ENCODE peak calls at places on chromosomes 1 and 21, in nine cellular contexts. One of them, this sample, is unnamed.

GRCh38 chr1:174996474-174996873 is 3.3 kb upstream of the CACYBP start:
- DNase-seq in neural progenitor cell: no peak
- DNase-seq in MM.1S: no peak
- DNase-seq in mesenchymal stem cell: peak
- DNase-seq in H1: no peak
- DNase-seq in fibroblast of lung: peak
- DNase-seq in IMR-90: peak
- DNase-seq in mesendoderm: no peak
- DNase-seq in neuronal stem cell: no peak
- DNase-seq in this sample: no peak

GRCh38 chr1:228936881-228937280 is 201.6 kb downstream of the RHOU start:
- DNase-seq in neural progenitor cell: no peak
- DNase-seq in MM.1S: no peak
- DNase-seq in mesenchymal stem cell: no peak
- DNase-seq in H1: no peak
- DNase-seq in fibroblast of lung: no peak
- DNase-seq in IMR-90: no peak
- DNase-seq in mesendoderm: no peak
- DNase-seq in neuronal stem cell: no peak
- DNase-seq in this sample: no peak

GRCh38 chr1:220336391-220337065 is 64.3 kb upstream of the RAB3GAP2 start:
- DNase-seq in neural progenitor cell: no peak
- DNase-seq in MM.1S: no peak
- DNase-seq in mesenchymal stem cell: no peak
- DNase-seq in H1: no peak
- DNase-seq in fibroblast of lung: no peak
- DNase-seq in IMR-90: no peak
- DNase-seq in mesendoderm: peak
- DNase-seq in neuronal stem cell: no peak
- DNase-seq in this sample: no peak

GRCh38 chr1:11478571-11479374 is at the start of gene DISP3:
- DNase-seq in neural progenitor cell: peak
- DNase-seq in MM.1S: peak
- DNase-seq in mesenchymal stem cell: peak
- DNase-seq in H1: peak
- DNase-seq in fibroblast of lung: peak
- DNase-seq in IMR-90: peak
- DNase-seq in mesendoderm: peak
- DNase-seq in neuronal stem cell: peak
- DNase-seq in this sample: peak

GRCh38 chr1:35718492-35719336 is at the start of gene C1orf216:
- DNase-seq in neural progenitor cell: peak
- DNase-seq in MM.1S: peak
- DNase-seq in mesenchymal stem cell: peak
- DNase-seq in H1: peak
- DNase-seq in fibroblast of lung: peak
- DNase-seq in IMR-90: peak
- DNase-seq in mesendoderm: peak
- DNase-seq in neuronal stem cell: no peak
- DNase-seq in this sample: peak

GRCh38 chr1:204990059-204990664 is 52.9 kb upstream of the CNTN2 start:
- DNase-seq in neural progenitor cell: no peak
- DNase-seq in MM.1S: no peak
- DNase-seq in mesenchymal stem cell: no peak
- DNase-seq in H1: no peak
- DNase-seq in fibroblast of lung: no peak
- DNase-seq in IMR-90: no peak
- DNase-seq in mesendoderm: peak
- DNase-seq in neuronal stem cell: no peak
- DNase-seq in this sample: no peak

GRCh38 chr1:101588677-101589076 is 351.9 kb downstream of the S1PR1 start:
- DNase-seq in neural progenitor cell: no peak
- DNase-seq in MM.1S: no peak
- DNase-seq in mesenchymal stem cell: no peak
- DNase-seq in H1: no peak
- DNase-seq in fibroblast of lung: no peak
- DNase-seq in IMR-90: no peak
- DNase-seq in mesendoderm: no peak
- DNase-seq in neuronal stem cell: no peak
- DNase-seq in this sample: no peak

GRCh38 chr1:162327144-162327790 is 49.4 kb downstream of the SPATA46 start:
- DNase-seq in neural progenitor cell: no peak
- DNase-seq in MM.1S: no peak
- DNase-seq in mesenchymal stem cell: no peak
- DNase-seq in H1: no peak
- DNase-seq in fibroblast of lung: no peak
- DNase-seq in IMR-90: no peak
- DNase-seq in mesendoderm: no peak
- DNase-seq in neuronal stem cell: no peak
- DNase-seq in this sample: no peak

GRCh38 chr1:210597555-210598134 is 268.9 kb downstream of the HHAT start:
- DNase-seq in neural progenitor cell: no peak
- DNase-seq in MM.1S: no peak
- DNase-seq in mesenchymal stem cell: peak
- DNase-seq in H1: no peak
- DNase-seq in fibroblast of lung: peak
- DNase-seq in IMR-90: peak
- DNase-seq in mesendoderm: peak
- DNase-seq in neuronal stem cell: no peak
- DNase-seq in this sample: no peak

GRCh38 chr1:21594935-21595897 is 73.9 kb downstream of the RAP1GAP start:
- DNase-seq in neural progenitor cell: peak
- DNase-seq in MM.1S: peak
- DNase-seq in mesenchymal stem cell: peak
- DNase-seq in H1: peak
- DNase-seq in fibroblast of lung: peak
- DNase-seq in IMR-90: peak
- DNase-seq in mesendoderm: peak
- DNase-seq in neuronal stem cell: peak
- DNase-seq in this sample: no peak

GRCh38 chr21:29174607-29175013 is 44.2 kb downstream of the MAP3K7CL start:
- DNase-seq in neural progenitor cell: no peak
- DNase-seq in MM.1S: no peak
- DNase-seq in mesenchymal stem cell: no peak
- DNase-seq in H1: no peak
- DNase-seq in fibroblast of lung: peak
- DNase-seq in IMR-90: peak
- DNase-seq in mesendoderm: no peak
- DNase-seq in neuronal stem cell: no peak
- DNase-seq in this sample: no peak

GRCh38 chr1:154574715-154575114 is 7.1 kb downstream of the CHRNB2 start:
- DNase-seq in neural progenitor cell: peak
- DNase-seq in MM.1S: peak
- DNase-seq in mesenchymal stem cell: peak
- DNase-seq in H1: no peak
- DNase-seq in fibroblast of lung: peak
- DNase-seq in IMR-90: peak
- DNase-seq in mesendoderm: peak
- DNase-seq in neuronal stem cell: no peak
- DNase-seq in this sample: no peak

GRCh38 chr1:198121058-198121829 is 35.6 kb upstream of the NEK7 start:
- DNase-seq in neural progenitor cell: no peak
- DNase-seq in MM.1S: no peak
- DNase-seq in mesenchymal stem cell: peak
- DNase-seq in H1: no peak
- DNase-seq in fibroblast of lung: peak
- DNase-seq in IMR-90: peak
- DNase-seq in mesendoderm: peak
- DNase-seq in neuronal stem cell: no peak
- DNase-seq in this sample: no peak

GRCh38 chr1:183218981-183219621 is 33.0 kb downstream of the LAMC2 start:
- DNase-seq in neural progenitor cell: peak
- DNase-seq in MM.1S: peak
- DNase-seq in mesenchymal stem cell: peak
- DNase-seq in H1: no peak
- DNase-seq in fibroblast of lung: no peak
- DNase-seq in IMR-90: no peak
- DNase-seq in mesendoderm: no peak
- DNase-seq in neuronal stem cell: no peak
- DNase-seq in this sample: peak
- H3K9ac ChIP-seq in neural progenitor cell: no peak
- H3K9ac ChIP-seq in MM.1S: no peak
- H3K9ac ChIP-seq in mesenchymal stem cell: no peak
- H3K9ac ChIP-seq in H1: no peak
- H3K9ac ChIP-seq in fibroblast of lung: no peak
- H3K9ac ChIP-seq in IMR-90: no peak
- H3K9ac ChIP-seq in mesendoderm: no peak
- H3K9ac ChIP-seq in neuronal stem cell: peak
- H3K9ac ChIP-seq in this sample: no peak

GRCh38 chr1:208988811-208989222 is 594.7 kb upstream of the CAMK1G start:
- DNase-seq in neural progenitor cell: no peak
- DNase-seq in MM.1S: peak
- DNase-seq in mesenchymal stem cell: peak
- DNase-seq in H1: no peak
- DNase-seq in fibroblast of lung: peak
- DNase-seq in IMR-90: no peak
- DNase-seq in mesendoderm: no peak
- DNase-seq in neuronal stem cell: no peak
- DNase-seq in this sample: no peak
- H3K27ac ChIP-seq in neural progenitor cell: no peak
- H3K27ac ChIP-seq in MM.1S: peak
- H3K27ac ChIP-seq in mesenchymal stem cell: peak
- H3K27ac ChIP-seq in H1: no peak
- H3K27ac ChIP-seq in fibroblast of lung: peak
- H3K27ac ChIP-seq in IMR-90: no peak
- H3K27ac ChIP-seq in mesendoderm: no peak
- H3K27ac ChIP-seq in neuronal stem cell: no peak
- H3K27ac ChIP-seq in this sample: no peak

GRCh38 chr1:206050655-206051235 is 2.2 kb upstream of the RHEX start:
- DNase-seq in neural progenitor cell: no peak
- DNase-seq in MM.1S: peak
- DNase-seq in mesenchymal stem cell: no peak
- DNase-seq in H1: no peak
- DNase-seq in fibroblast of lung: no peak
- DNase-seq in IMR-90: peak
- DNase-seq in mesendoderm: no peak
- DNase-seq in neuronal stem cell: no peak
- DNase-seq in this sample: peak
- H3K9ac ChIP-seq in neural progenitor cell: no peak
- H3K9ac ChIP-seq in MM.1S: peak
- H3K9ac ChIP-seq in mesenchymal stem cell: no peak
- H3K9ac ChIP-seq in H1: no peak
- H3K9ac ChIP-seq in fibroblast of lung: no peak
- H3K9ac ChIP-seq in IMR-90: no peak
- H3K9ac ChIP-seq in mesendoderm: no peak
- H3K9ac ChIP-seq in neuronal stem cell: no peak
- H3K9ac ChIP-seq in this sample: no peak

GRCh38 chr1:166691476-166691875 is 147.8 kb upstream of the POGK start:
- DNase-seq in neural progenitor cell: no peak
- DNase-seq in MM.1S: no peak
- DNase-seq in mesenchymal stem cell: no peak
- DNase-seq in H1: no peak
- DNase-seq in fibroblast of lung: no peak
- DNase-seq in IMR-90: no peak
- DNase-seq in mesendoderm: no peak
- DNase-seq in neuronal stem cell: no peak
- DNase-seq in this sample: no peak

GRCh38 chr1:166692354-166692753 is 146.9 kb upstream of the POGK start:
- DNase-seq in neural progenitor cell: no peak
- DNase-seq in MM.1S: no peak
- DNase-seq in mesenchymal stem cell: no peak
- DNase-seq in H1: no peak
- DNase-seq in fibroblast of lung: no peak
- DNase-seq in IMR-90: no peak
- DNase-seq in mesendoderm: no peak
- DNase-seq in neuronal stem cell: no peak
- DNase-seq in this sample: no peak

GRCh38 chr1:166695115-166695514 is 144.2 kb upstream of the POGK start:
- DNase-seq in neural progenitor cell: no peak
- DNase-seq in MM.1S: no peak
- DNase-seq in mesenchymal stem cell: no peak
- DNase-seq in H1: no peak
- DNase-seq in fibroblast of lung: no peak
- DNase-seq in IMR-90: no peak
- DNase-seq in mesendoderm: no peak
- DNase-seq in neuronal stem cell: no peak
- DNase-seq in this sample: no peak

GRCh38 chr1:166693158-166693557 is 146.1 kb upstream of the POGK start:
- DNase-seq in neural progenitor cell: no peak
- DNase-seq in MM.1S: no peak
- DNase-seq in mesenchymal stem cell: no peak
- DNase-seq in H1: no peak
- DNase-seq in fibroblast of lung: no peak
- DNase-seq in IMR-90: no peak
- DNase-seq in mesendoderm: no peak
- DNase-seq in neuronal stem cell: no peak
- DNase-seq in this sample: no peak

DNA sequence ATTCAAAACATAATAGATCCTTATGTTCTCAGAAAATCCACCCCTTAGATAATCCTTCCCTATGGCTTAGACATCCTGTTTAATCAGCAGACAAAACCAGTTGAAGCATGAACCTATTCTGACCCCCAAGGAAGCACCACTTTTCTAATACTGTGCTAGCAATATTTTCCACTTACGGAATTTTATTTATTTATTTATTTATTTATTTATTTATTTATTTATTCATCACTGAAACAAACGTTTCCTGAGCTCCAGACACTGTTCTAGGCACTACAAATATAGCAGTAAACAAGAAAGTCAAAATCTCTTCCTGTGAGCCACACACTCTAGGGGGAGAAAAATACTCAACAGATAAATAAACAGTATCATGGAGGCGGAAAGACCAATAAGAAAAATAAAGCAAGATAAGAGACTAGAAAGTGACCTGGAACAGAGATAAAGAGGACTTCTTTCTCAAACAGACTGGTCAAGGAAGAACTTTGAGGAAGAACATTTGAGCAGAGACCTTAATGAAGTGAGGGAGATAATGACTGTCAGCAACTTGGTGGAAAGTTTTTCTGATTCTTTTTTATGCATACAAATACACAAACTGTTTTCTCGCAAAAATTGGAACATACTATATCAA is 145.5 kb upstream of the POGK start:
- DNase-seq in neural progenitor cell: no peak
- DNase-seq in MM.1S: no peak
- DNase-seq in mesenchymal stem cell: no peak
- DNase-seq in H1: no peak
- DNase-seq in fibroblast of lung: no peak
- DNase-seq in IMR-90: no peak
- DNase-seq in mesendoderm: no peak
- DNase-seq in neuronal stem cell: no peak
- DNase-seq in this sample: no peak
- H3K27ac ChIP-seq in neural progenitor cell: no peak
- H3K27ac ChIP-seq in MM.1S: no peak
- H3K27ac ChIP-seq in mesenchymal stem cell: no peak
- H3K27ac ChIP-seq in H1: no peak
- H3K27ac ChIP-seq in fibroblast of lung: no peak
- H3K27ac ChIP-seq in IMR-90: no peak
- H3K27ac ChIP-seq in mesendoderm: no peak
- H3K27ac ChIP-seq in neuronal stem cell: no peak
- H3K27ac ChIP-seq in this sample: no peak

DNA sequence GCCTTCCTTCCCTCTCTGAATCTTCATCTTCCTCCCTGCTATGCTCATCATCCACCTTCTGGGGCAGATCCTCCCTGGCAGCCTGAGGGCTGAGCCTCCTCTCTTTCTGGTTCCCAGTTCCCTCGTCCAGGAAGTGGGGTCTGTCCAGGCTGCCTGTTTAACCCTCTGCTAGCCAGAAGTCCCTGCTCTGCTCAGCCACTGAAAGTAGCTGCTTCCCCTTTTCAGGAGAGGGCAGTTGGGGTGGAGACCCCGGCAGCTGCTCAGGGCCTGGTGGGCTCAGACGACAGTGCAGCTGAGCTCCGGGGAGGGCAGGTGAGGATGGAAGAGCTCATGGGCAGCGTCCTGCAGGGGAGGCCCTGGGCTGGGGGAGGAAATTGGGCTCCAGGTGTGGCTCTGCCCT is 43.1 kb upstream of the ETV3 start:
- DNase-seq in neural progenitor cell: no peak
- DNase-seq in MM.1S: peak
- DNase-seq in mesenchymal stem cell: no peak
- DNase-seq in H1: no peak
- DNase-seq in fibroblast of lung: no peak
- DNase-seq in IMR-90: no peak
- DNase-seq in mesendoderm: no peak
- DNase-seq in neuronal stem cell: no peak
- DNase-seq in this sample: no peak
- H3K9ac ChIP-seq in neural progenitor cell: no peak
- H3K9ac ChIP-seq in MM.1S: peak
- H3K9ac ChIP-seq in mesenchymal stem cell: no peak
- H3K9ac ChIP-seq in H1: no peak
- H3K9ac ChIP-seq in fibroblast of lung: no peak
- H3K9ac ChIP-seq in IMR-90: no peak
- H3K9ac ChIP-seq in mesendoderm: no peak
- H3K9ac ChIP-seq in neuronal stem cell: no peak
- H3K9ac ChIP-seq in this sample: no peak

This sample was measured in kidney.